ENCODE peak calls at places on chromosomes 6 and 20, in six cellular contexts. V, I, P, D, A and H are unnamed samples.

GRCh38 chr6:40852667-40853383 is 186.2 kb downstream of the UNC5CL start:
- DNase-seq in V (no peak), I (no peak), P (no peak), D (peak; percentile 16), A (no peak), H (peak; percentile 2)

GRCh38 chr6:27495386-27496135 is 22.7 kb upstream of the ZNF184 start:
- DNase-seq in V (no peak), I (peak; percentile 29), P (peak; percentile 78), D (peak; percentile 66), A (no peak), H (peak; percentile 95)

GRCh38 chr20:35979528-35979927 is 11.1 kb downstream of the CNBD2 start:
- DNase-seq in V (no peak), I (no peak), P (no peak), D (no peak), A (no peak), H (peak; percentile 50)

GRCh38 chr20:38604873-38605303 is 3.3 kb downstream of the ARHGAP40 start:
- DNase-seq in V (no peak), I (no peak), P (no peak), D (no peak), A (no peak), H (peak; percentile 47)

GRCh38 chr6:136655251-136656014 is 105.2 kb upstream of the MAP7 start:
- DNase-seq in V (no peak), I (no peak), P (no peak), D (no peak), A (no peak), H (no peak)

GRCh38 chr6:54980511-54981275 is 134.1 kb downstream of the FAM83B start:
- DNase-seq in V (no peak), I (no peak), P (no peak), D (no peak), A (no peak), H (no peak)

GRCh38 chr6:113733386-113733785 is 123.8 kb upstream of the MARCKS start:
- DNase-seq in V (no peak), I (no peak), P (no peak), D (no peak), A (no peak), H (no peak)

GRCh38 chr6:30323806-30324205 is 2.9 kb upstream of the TRIM39 start:
- DNase-seq in V (no peak), I (no peak), P (no peak), D (no peak), A (no peak), H (no peak)

GRCh38 chr6:135667694-135668455 is 170.3 kb upstream of the AHI1 start:
- DNase-seq in V (no peak), I (no peak), P (peak; percentile 22), D (no peak), A (no peak), H (peak; percentile 29)

GRCh38 chr6:170575250-170575649 is 9.2 kb downstream of the PDCD2 start:
- DNase-seq in V (no peak), I (no peak), P (no peak), D (no peak), A (no peak), H (peak; percentile 18)